ENCODE peak calls at places on chromosomes 12 and 14, in ten cellular contexts. C is PC-3, S is astrocyte of the spinal cord, K is astrocyte, Z is nephron progenitor cell, V is GM20000, X is GM23338, H is left ventricle myocardium inferior, N is RWPE2, R is cardiac fibroblast. O is an unnamed sample.

GRCh38 chr12:130537051-130537450 is 179.0 kb downstream of the RIMBP2 start:
- DNase-seq in N (no peak), H (no peak), Z (no peak), K (no peak), R (no peak), V (no peak), S (no peak), C (no peak), X (no peak), O (no peak)

GRCh38 chr14:67191768-67192290 is 2.6 kb downstream of the GARIN2 start:
- DNase-seq in V (no peak), S (peak; percentile 43), N (no peak), Z (no peak), C (no peak), X (no peak), K (peak; percentile 70), R (no peak), H (no peak), O (no peak)

GRCh38 chr12:51721281-51721940 is 127.1 kb downstream of the FIGNL2 start:
- DNase-seq in K (peak; percentile 29), S (peak; percentile 13), C (no peak), Z (peak; percentile 64), X (peak; percentile 90), V (no peak), R (peak; percentile 48), N (no peak), H (peak; percentile 19), O (no peak)

GRCh38 chr14:99266181-99267178 is 5.5 kb downstream of the BCL11B start:
- DNase-seq in Z (peak; percentile 88), S (peak; percentile 70), N (no peak), V (peak; percentile 81), X (peak; percentile 88), R (peak; percentile 70), K (peak; percentile 23), C (peak; percentile 79), H (peak; percentile 68), O (peak; percentile 70)

GRCh38 chr12:121794532-121795028 is 1.1 kb upstream of the RHOF start:
- DNase-seq in S (no peak), Z (no peak), H (no peak), C (no peak), V (no peak), K (no peak), X (no peak), R (no peak), N (peak; percentile 61), O (no peak)

GRCh38 chr14:105528197-105528858 is 1.9 kb downstream of the TMEM121 start:
- DNase-seq in V (peak; percentile 99), S (peak; percentile 58), C (peak; percentile 79), X (peak; percentile 76), Z (peak; percentile 86), K (peak; percentile 29), N (peak; percentile 83), R (peak; percentile 72), H (peak; percentile 79), O (peak; percentile 87)

GRCh38 chr14:100872641-100873071 is 30.9 kb downstream of the RTL1 start:
- DNase-seq in X (no peak), S (peak; percentile 15), C (no peak), H (peak; percentile 8), K (peak; percentile 16), V (no peak), Z (no peak), N (peak; percentile 59), R (peak; percentile 22), O (no peak)

GRCh38 chr12:60266381-60266852 is 670.6 kb downstream of the SLC16A7 start:
- DNase-seq in K (peak; percentile 86), R (peak; percentile 84), X (no peak), H (no peak), C (peak; percentile 91), Z (no peak), S (peak; percentile 85), V (no peak), N (no peak), O (no peak)

GRCh38 chr12:38919191-38919590 is 13.8 kb upstream of the CPNE8 start:
- DNase-seq in S (peak; percentile 24), V (no peak), Z (no peak), K (peak; percentile 9), H (no peak), X (no peak), N (no peak), C (peak; percentile 77), R (peak; percentile 31), O (no peak)

GRCh38 chr12:107319536-107320030 is 226.2 kb upstream of the CRY1 start:
- DNase-seq in Z (peak; percentile 50), H (no peak), R (no peak), K (no peak), V (no peak), X (no peak), C (no peak), S (no peak), N (no peak), O (no peak)

GRCh38 chr14:89365071-89365801 is 51.8 kb downstream of the FOXN3 start:
- DNase-seq in K (no peak), R (peak; percentile 57), C (no peak), S (no peak), H (no peak), X (no peak), N (no peak), Z (no peak), V (peak; percentile 75), O (no peak)

GRCh38 chr12:82912406-82912805 is 225.7 kb downstream of the TMTC2 start:
- DNase-seq in V (no peak), N (no peak), C (peak; percentile 63), H (no peak), K (peak; percentile 37), X (no peak), S (peak; percentile 25), Z (no peak), R (peak; percentile 25), O (no peak)

GRCh38 chr12:40105265-40105514 is 691 bp downstream of the SLC2A13 start:
- DNase-seq in X (no peak), H (peak; percentile 61), N (no peak), S (no peak), K (peak; percentile 19), Z (no peak), V (no peak), C (peak; percentile 26), R (peak; percentile 43), O (no peak)

GRCh38 chr14:94671870-94672444 is 59.8 kb downstream of the SERPINA3 start:
- DNase-seq in R (peak; percentile 34), X (no peak), N (peak; percentile 57), H (no peak), V (no peak), C (peak; percentile 8), S (peak; percentile 36), Z (no peak), K (no peak), O (peak; percentile 6)

GRCh38 chr12:49673446-49674317 is 33.5 kb downstream of the FMNL3 start:
- DNase-seq in X (peak; percentile 79), K (peak; percentile 94), R (peak; percentile 95), H (peak; percentile 92), V (no peak), Z (peak; percentile 68), S (peak; percentile 96), C (no peak), N (no peak), O (peak; percentile 67)
- TF ChIP-seq CTCF in X (no peak), K (peak; percentile 9), R (peak; percentile 49), H (peak; percentile 76), V (no peak), Z (peak; percentile 20), S (peak; percentile 10), C (no peak), N (no peak), O (no peak)

DNA sequence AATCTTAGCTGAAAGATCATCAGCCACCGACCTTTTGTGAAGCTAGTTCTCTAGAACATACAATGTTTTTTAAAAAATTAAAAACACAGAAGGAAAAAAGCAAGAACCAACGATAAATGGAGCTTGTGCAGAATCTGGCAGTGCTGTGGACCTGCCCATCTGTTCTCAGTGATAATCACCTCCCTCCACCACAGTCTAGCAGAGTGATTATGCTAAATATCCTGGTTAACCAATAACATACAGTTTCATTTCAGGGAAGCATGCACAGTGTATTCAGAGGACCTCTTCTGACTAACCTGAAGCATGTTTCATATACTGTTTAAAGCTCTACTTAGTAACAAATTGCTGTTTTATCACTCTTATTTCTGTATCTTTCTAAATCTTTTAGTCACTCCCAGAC is 160.9 kb downstream of the PPFIA2 start:
- DNase-seq in N (no peak), H (no peak), R (no peak), Z (no peak), C (no peak), V (no peak), X (no peak), K (no peak), S (no peak), O (no peak)
- TF ChIP-seq CTCF in N (no peak), H (no peak), R (no peak), Z (no peak), C (no peak), V (no peak), X (no peak), K (no peak), S (no peak), O (no peak)

GRCh38 chr12:94200695-94201094 is 52.3 kb downstream of the PLXNC1 start:
- DNase-seq in H (no peak), Z (no peak), X (no peak), S (no peak), V (no peak), C (no peak), R (no peak), K (no peak), N (no peak), O (no peak)

GRCh38 chr12:94200069-94200468 is 51.7 kb downstream of the PLXNC1 start:
- DNase-seq in H (no peak), S (no peak), R (no peak), V (no peak), K (no peak), Z (no peak), C (no peak), X (no peak), N (no peak), O (no peak)

GRCh38 chr12:94198469-94198868 is 50.1 kb downstream of the PLXNC1 start:
- DNase-seq in R (no peak), X (no peak), H (no peak), K (no peak), S (no peak), C (no peak), N (no peak), V (no peak), Z (no peak), O (no peak)

GRCh38 chr12:94195483-94195882 is 47.1 kb downstream of the PLXNC1 start:
- DNase-seq in R (no peak), H (no peak), C (no peak), Z (no peak), N (no peak), K (no peak), V (no peak), S (no peak), X (peak; percentile 29), O (no peak)

GRCh38 chr12:94198872-94199271 is 50.5 kb downstream of the PLXNC1 start:
- DNase-seq in X (peak; percentile 63), N (no peak), H (no peak), K (no peak), V (no peak), Z (no peak), R (no peak), C (no peak), S (no peak), O (no peak)
- TF ChIP-seq CTCF in X (peak; percentile 72), N (no peak), H (no peak), K (no peak), V (no peak), Z (no peak), R (no peak), C (peak; percentile 14), S (no peak), O (no peak)

DNA sequence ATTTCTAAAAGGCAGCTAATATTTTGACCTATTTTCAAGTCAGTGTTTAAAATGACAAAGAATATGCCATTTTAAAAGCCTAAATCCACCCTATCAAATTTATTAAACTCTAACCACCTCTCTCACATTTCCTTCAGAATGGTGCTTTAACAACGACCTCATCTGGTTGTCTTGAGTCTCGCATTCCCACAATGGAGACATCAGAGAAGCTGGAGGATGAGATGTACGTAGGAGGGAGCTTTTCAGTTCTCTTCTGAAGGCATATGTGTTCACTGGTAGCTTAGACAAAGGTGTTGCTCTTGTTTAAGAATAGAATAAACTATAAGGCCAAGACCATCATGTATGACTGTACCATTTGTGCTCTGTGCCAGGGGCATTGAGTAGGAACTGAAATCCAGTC is 82.9 kb downstream of the BCL2L14 start:
- DNase-seq in S (no peak), C (no peak), N (no peak), R (no peak), H (no peak), X (no peak), V (no peak), Z (no peak), K (no peak), O (no peak)
- TF ChIP-seq CTCF in S (no peak), C (no peak), N (no peak), R (no peak), H (no peak), X (peak; percentile 15), V (no peak), Z (no peak), K (no peak), O (no peak)

O was measured in mesothelial cell of epicardium.